ENCODE peak calls at places on chromosomes 2 and 18, in six cellular contexts. N is body of pancreas, V is A549, K is tibial nerve, M is ovary, R is mammary epithelial cell. H is an unnamed sample.

GRCh38 chr2:13230221-13230620 is 513.5 kb downstream of the TRIB2 start:
- DNase-seq in N (no peak), V (no peak), K (no peak), M (no peak), R (peak), H (no peak)

GRCh38 chr18:70781860-70782453 is 493.1 kb downstream of the SOCS6 start:
- DNase-seq in N (peak), V (peak), K (no peak), M (no peak), R (peak), H (peak)

GRCh38 chr2:189799531-189799930 is 15.3 kb downstream of the PMS1 start:
- DNase-seq in N (peak), V (no peak), K (no peak), M (no peak), R (peak), H (peak)

GRCh38 chr2:10813085-10813748 is 632 bp upstream of the PDIA6 start:
- DNase-seq in N (no peak), V (no peak), K (no peak), M (no peak), R (no peak), H (peak)

GRCh38 chr2:173550143-173550542 is 195.5 kb downstream of the CDCA7 start:
- DNase-seq in N (no peak), V (peak), K (no peak), M (no peak), R (no peak), H (no peak)

GRCh38 chr2:24832991-24833671 is 39.9 kb downstream of the CENPO start:
- DNase-seq in N (no peak), V (no peak), K (no peak), M (no peak), R (no peak), H (no peak)

GRCh38 chr2:75512455-75513212 is 48.1 kb downstream of the EVA1A start:
- DNase-seq in N (no peak), V (no peak), K (no peak), M (no peak), R (no peak), H (no peak)

GRCh38 chr2:119255760-119256573 is 32.3 kb downstream of the STEAP3 start:
- DNase-seq in N (no peak), V (peak), K (no peak), M (no peak), R (peak), H (peak)

GRCh38 chr2:55408098-55408882 is 11.4 kb downstream of the CCDC88A start:
- DNase-seq in N (no peak), V (no peak), K (no peak), M (no peak), R (peak), H (no peak)

GRCh38 chr18:49548266-49548665 is 13.6 kb upstream of the LIPG start:
- DNase-seq in N (no peak), V (no peak), K (no peak), M (no peak), R (no peak), H (no peak)

GRCh38 chr2:67802824-67803223 is 260.0 kb downstream of the C1D start:
- DNase-seq in N (no peak), V (no peak), K (no peak), M (no peak), R (no peak), H (no peak)

GRCh38 chr18:79798346-79798998 is 734 bp downstream of the KCNG2 start:
- DNase-seq in N (peak), V (no peak), K (no peak), M (no peak), R (no peak), H (no peak)

GRCh38 chr18:63562284-63562683 is 20.1 kb downstream of the SERPINB12 start:
- DNase-seq in N (no peak), V (no peak), K (no peak), M (no peak), R (no peak), H (no peak)

GRCh38 chr2:144453039-144453336 is 66.9 kb downstream of the ZEB2 start:
- DNase-seq in N (no peak), V (no peak), K (no peak), M (no peak), R (no peak), H (no peak)

GRCh38 chr2:230347659-230348305 is 20.8 kb downstream of the SP140L start:
- DNase-seq in N (no peak), V (no peak), K (no peak), M (no peak), R (no peak), H (peak)

GRCh38 chr2:34408100-34408499 is 809.0 kb upstream of the FAM98A start:
- DNase-seq in N (no peak), V (no peak), K (no peak), M (no peak), R (peak), H (no peak)

GRCh38 chr2:72326759-72327158 is 179.1 kb upstream of the CYP26B1 start:
- DNase-seq in N (no peak), V (no peak), K (no peak), M (no peak), R (peak), H (no peak)

GRCh38 chr2:206942799-206943478 is 3.6 kb downstream of the CPO start:
- DNase-seq in N (no peak), V (no peak), K (no peak), M (no peak), R (no peak), H (no peak)

GRCh38 chr2:26630669-26631360 is 10.4 kb downstream of the CIB4 start:
- DNase-seq in N (peak), V (peak), K (no peak), M (no peak), R (peak), H (peak)

GRCh38 chr2:215796160-215796559 is 217.2 kb downstream of the MREG start:
- DNase-seq in N (no peak), V (no peak), K (no peak), M (no peak), R (peak), H (no peak)

GRCh38 chr2:181892795-181893435 is 1.4 kb downstream of the ITPRID2 start:
- DNase-seq in N (no peak), V (peak), K (no peak), M (no peak), R (peak), H (no peak)
- H3K27ac ChIP-seq in N (peak), V (peak), K (peak), M (peak), R (peak), H (peak)

GRCh38 chr2:85440736-85441135 is 22.2 kb downstream of the SH2D6 start:
- DNase-seq in N (no peak), V (no peak), K (no peak), M (no peak), R (no peak), H (no peak)

GRCh38 chr2:85439111-85439477 is 20.6 kb downstream of the SH2D6 start:
- DNase-seq in N (no peak), V (no peak), K (no peak), M (no peak), R (no peak), H (no peak)

GRCh38 chr2:85444629-85445028 is 26.1 kb downstream of the SH2D6 start:
- DNase-seq in N (no peak), V (no peak), K (no peak), M (no peak), R (no peak), H (no peak)

GRCh38 chr2:85439986-85440385 is 21.5 kb downstream of the SH2D6 start:
- DNase-seq in N (no peak), V (no peak), K (no peak), M (no peak), R (no peak), H (no peak)

DNA sequence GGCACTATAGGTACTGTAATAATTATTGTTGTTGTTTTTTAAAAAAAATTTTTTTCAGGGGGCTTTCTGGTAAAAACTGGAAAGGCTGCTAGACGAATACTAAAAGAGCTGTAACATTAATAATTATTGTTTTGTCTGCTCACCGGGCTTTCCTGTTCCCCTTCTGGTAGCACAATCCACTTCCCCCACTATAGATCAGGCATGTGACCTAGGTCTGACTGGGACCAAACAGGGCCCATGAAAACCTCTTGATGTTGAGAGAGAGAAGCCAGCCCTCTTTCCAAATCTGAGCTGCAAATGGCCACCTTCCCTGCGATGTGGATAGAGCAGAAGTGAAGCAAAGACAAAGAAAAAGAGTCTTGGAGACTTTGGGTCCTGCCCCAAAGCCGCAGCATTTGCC is 23.3 kb downstream of the SH2D6 start:
- DNase-seq in N (no peak), V (no peak), K (no peak), M (no peak), R (no peak), H (no peak)
- TF ChIP-seq CTCF in N (no peak), V (no peak), K (no peak), M (no peak), R (no peak), H (no peak)

DNA sequence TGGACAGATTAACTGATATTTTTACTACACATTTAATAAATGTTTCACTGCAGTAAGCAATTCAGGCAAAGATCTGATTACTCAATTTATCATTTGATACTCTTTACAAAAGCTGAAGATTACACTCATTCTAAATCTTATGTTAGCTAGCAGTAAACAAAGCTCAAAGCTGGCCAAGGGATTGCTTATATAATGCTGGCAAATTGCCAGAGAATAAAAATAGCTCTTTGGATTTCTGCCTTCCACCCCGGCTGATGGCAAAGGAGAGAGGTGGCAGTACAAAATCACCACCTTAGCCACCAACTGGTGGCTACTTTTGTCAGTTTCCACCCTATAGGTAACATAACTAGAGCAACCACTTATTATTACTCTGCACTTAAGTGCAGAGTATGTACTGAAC is 320.5 kb downstream of the FSIP2 start:
- DNase-seq in N (peak), V (no peak), K (no peak), M (no peak), R (no peak), H (no peak)
- H3K27ac ChIP-seq in N (no peak), V (no peak), K (no peak), M (no peak), R (no peak), H (no peak)

GRCh38 chr18:44680271-44681038 is at the start of gene SETBP1:
- DNase-seq in N (peak), V (peak), K (peak), M (peak), R (peak), H (peak)
- TF ChIP-seq CTCF in N (peak), V (peak), K (no peak), M (no peak), R (peak), H (no peak)

H was measured in RWPE1.